ENCODE peak calls at places on chromosome 17, in nine cellular contexts. One of them, this sample, is unnamed.

GRCh38 chr17:67475161-67475887 is 98.2 kb downstream of the PITPNC1 start:
- DNase-seq in activated gamma-delta T cell treated with Interleukin-2 at 50 U/mL for 16 hours: peak; percentile 85
- DNase-seq in mammary epithelial cell: peak; percentile 64
- DNase-seq in activated naive CD4-positive, alpha-beta T cell: peak; percentile 55
- DNase-seq in A549: peak; percentile 85
- DNase-seq in NCI-H774: peak; percentile 80
- DNase-seq in cardiac fibroblast: peak; percentile 83
- DNase-seq in BE2C: peak; percentile 79
- DNase-seq in amygdala: peak; percentile 85
- DNase-seq in this sample: peak; percentile 74

GRCh38 chr17:59002126-59002525 is 104.6 kb downstream of the TRIM37 start:
- DNase-seq in A549: no peak
- DNase-seq in cardiac fibroblast: no peak
- DNase-seq in amygdala: no peak
- DNase-seq in NCI-H774: no peak
- DNase-seq in activated naive CD4-positive, alpha-beta T cell: no peak
- DNase-seq in mammary epithelial cell: no peak
- DNase-seq in activated gamma-delta T cell treated with Interleukin-2 at 50 U/mL for 16 hours: no peak
- DNase-seq in BE2C: no peak
- DNase-seq in this sample: no peak

GRCh38 chr17:76268015-76268749 is 3.0 kb downstream of the UBALD2 start:
- DNase-seq in cardiac fibroblast: peak; percentile 93
- DNase-seq in NCI-H774: no peak
- DNase-seq in BE2C: no peak
- DNase-seq in activated naive CD4-positive, alpha-beta T cell: no peak
- DNase-seq in A549: no peak
- DNase-seq in mammary epithelial cell: peak; percentile 87
- DNase-seq in amygdala: peak; percentile 81
- DNase-seq in activated gamma-delta T cell treated with Interleukin-2 at 50 U/mL for 16 hours: peak; percentile 47
- DNase-seq in this sample: no peak

GRCh38 chr17:30290696-30291570 is 811 bp downstream of the BLMH start:
- DNase-seq in activated naive CD4-positive, alpha-beta T cell: no peak
- DNase-seq in NCI-H774: peak; percentile 23
- DNase-seq in activated gamma-delta T cell treated with Interleukin-2 at 50 U/mL for 16 hours: peak; percentile 7
- DNase-seq in A549: peak; percentile 74
- DNase-seq in amygdala: no peak
- DNase-seq in BE2C: peak; percentile 39
- DNase-seq in cardiac fibroblast: peak; percentile 39
- DNase-seq in mammary epithelial cell: peak; percentile 85
- DNase-seq in this sample: peak; percentile 79

GRCh38 chr17:46035112-46035818 is 36.2 kb downstream of the STH start:
- DNase-seq in BE2C: no peak
- DNase-seq in activated gamma-delta T cell treated with Interleukin-2 at 50 U/mL for 16 hours: no peak
- DNase-seq in activated naive CD4-positive, alpha-beta T cell: no peak
- DNase-seq in cardiac fibroblast: no peak
- DNase-seq in mammary epithelial cell: peak; percentile 31
- DNase-seq in A549: no peak
- DNase-seq in amygdala: no peak
- DNase-seq in NCI-H774: no peak
- DNase-seq in this sample: peak; percentile 23

GRCh38 chr17:69654981-69655581 is 240.6 kb downstream of the MAP2K6 start:
- DNase-seq in BE2C: no peak
- DNase-seq in A549: no peak
- DNase-seq in activated gamma-delta T cell treated with Interleukin-2 at 50 U/mL for 16 hours: no peak
- DNase-seq in activated naive CD4-positive, alpha-beta T cell: no peak
- DNase-seq in cardiac fibroblast: peak; percentile 69
- DNase-seq in NCI-H774: no peak
- DNase-seq in mammary epithelial cell: peak; percentile 72
- DNase-seq in amygdala: no peak
- DNase-seq in this sample: no peak

GRCh38 chr17:3818786-3819185 is 17.8 kb upstream of the ITGAE start:
- DNase-seq in cardiac fibroblast: peak; percentile 17
- DNase-seq in mammary epithelial cell: no peak
- DNase-seq in BE2C: no peak
- DNase-seq in A549: no peak
- DNase-seq in activated gamma-delta T cell treated with Interleukin-2 at 50 U/mL for 16 hours: no peak
- DNase-seq in NCI-H774: no peak
- DNase-seq in activated naive CD4-positive, alpha-beta T cell: no peak
- DNase-seq in amygdala: peak; percentile 15
- DNase-seq in this sample: no peak

GRCh38 chr17:12402963-12403622 is 262.6 kb upstream of the MYOCD start:
- DNase-seq in BE2C: no peak
- DNase-seq in mammary epithelial cell: no peak
- DNase-seq in A549: peak; percentile 52
- DNase-seq in activated naive CD4-positive, alpha-beta T cell: no peak
- DNase-seq in amygdala: no peak
- DNase-seq in NCI-H774: no peak
- DNase-seq in activated gamma-delta T cell treated with Interleukin-2 at 50 U/mL for 16 hours: no peak
- DNase-seq in cardiac fibroblast: peak; percentile 14
- DNase-seq in this sample: no peak

GRCh38 chr17:28397275-28397674 is 8.7 kb downstream of the SLC46A1 start:
- DNase-seq in amygdala: no peak
- DNase-seq in activated gamma-delta T cell treated with Interleukin-2 at 50 U/mL for 16 hours: no peak
- DNase-seq in cardiac fibroblast: no peak
- DNase-seq in BE2C: no peak
- DNase-seq in mammary epithelial cell: no peak
- DNase-seq in NCI-H774: no peak
- DNase-seq in A549: no peak
- DNase-seq in activated naive CD4-positive, alpha-beta T cell: no peak
- DNase-seq in this sample: no peak

GRCh38 chr17:30391534-30391933 is 12.8 kb downstream of the CPD start:
- DNase-seq in cardiac fibroblast: no peak
- DNase-seq in BE2C: no peak
- DNase-seq in A549: no peak
- DNase-seq in NCI-H774: no peak
- DNase-seq in amygdala: no peak
- DNase-seq in activated naive CD4-positive, alpha-beta T cell: no peak
- DNase-seq in mammary epithelial cell: no peak
- DNase-seq in activated gamma-delta T cell treated with Interleukin-2 at 50 U/mL for 16 hours: no peak
- DNase-seq in this sample: no peak

GRCh38 chr17:19508327-19508867 is 25.3 kb upstream of the SLC47A1 start:
- DNase-seq in activated gamma-delta T cell treated with Interleukin-2 at 50 U/mL for 16 hours: peak; percentile 41
- DNase-seq in mammary epithelial cell: no peak
- DNase-seq in BE2C: peak; percentile 15
- DNase-seq in NCI-H774: no peak
- DNase-seq in amygdala: no peak
- DNase-seq in cardiac fibroblast: no peak
- DNase-seq in A549: peak; percentile 65
- DNase-seq in activated naive CD4-positive, alpha-beta T cell: no peak
- DNase-seq in this sample: peak; percentile 52

GRCh38 chr17:13272296-13272695 is 254.5 kb upstream of the ELAC2 start:
- DNase-seq in BE2C: no peak
- DNase-seq in cardiac fibroblast: no peak
- DNase-seq in A549: no peak
- DNase-seq in NCI-H774: no peak
- DNase-seq in mammary epithelial cell: no peak
- DNase-seq in amygdala: no peak
- DNase-seq in activated naive CD4-positive, alpha-beta T cell: no peak
- DNase-seq in activated gamma-delta T cell treated with Interleukin-2 at 50 U/mL for 16 hours: no peak
- DNase-seq in this sample: no peak

GRCh38 chr17:72193395-72194106 is 72.7 kb downstream of the SOX9 start:
- DNase-seq in mammary epithelial cell: peak; percentile 25
- DNase-seq in NCI-H774: no peak
- DNase-seq in cardiac fibroblast: peak; percentile 78
- DNase-seq in A549: no peak
- DNase-seq in activated naive CD4-positive, alpha-beta T cell: no peak
- DNase-seq in activated gamma-delta T cell treated with Interleukin-2 at 50 U/mL for 16 hours: no peak
- DNase-seq in BE2C: no peak
- DNase-seq in amygdala: no peak
- DNase-seq in this sample: no peak

GRCh38 chr17:2959371-2960130 is 103.9 kb downstream of the OR1D5 start:
- DNase-seq in BE2C: no peak
- DNase-seq in A549: no peak
- DNase-seq in activated naive CD4-positive, alpha-beta T cell: no peak
- DNase-seq in NCI-H774: no peak
- DNase-seq in amygdala: no peak
- DNase-seq in activated gamma-delta T cell treated with Interleukin-2 at 50 U/mL for 16 hours: no peak
- DNase-seq in mammary epithelial cell: no peak
- DNase-seq in cardiac fibroblast: no peak
- DNase-seq in this sample: no peak

GRCh38 chr17:40182606-40183005 is 5.3 kb downstream of the RAPGEFL1 start:
- DNase-seq in activated gamma-delta T cell treated with Interleukin-2 at 50 U/mL for 16 hours: no peak
- DNase-seq in A549: no peak
- DNase-seq in amygdala: no peak
- DNase-seq in mammary epithelial cell: no peak
- DNase-seq in NCI-H774: no peak
- DNase-seq in activated naive CD4-positive, alpha-beta T cell: no peak
- DNase-seq in cardiac fibroblast: no peak
- DNase-seq in BE2C: no peak
- DNase-seq in this sample: no peak

GRCh38 chr17:51435171-51435552 is 174.8 kb downstream of the UTP18 start:
- DNase-seq in activated gamma-delta T cell treated with Interleukin-2 at 50 U/mL for 16 hours: no peak
- DNase-seq in amygdala: peak; percentile 19
- DNase-seq in A549: no peak
- DNase-seq in cardiac fibroblast: no peak
- DNase-seq in BE2C: no peak
- DNase-seq in mammary epithelial cell: no peak
- DNase-seq in activated naive CD4-positive, alpha-beta T cell: no peak
- DNase-seq in NCI-H774: no peak
- DNase-seq in this sample: no peak

GRCh38 chr17:45143767-45144198 is 4.5 kb upstream of the HEXIM1 start:
- DNase-seq in NCI-H774: no peak
- DNase-seq in BE2C: no peak
- DNase-seq in activated naive CD4-positive, alpha-beta T cell: no peak
- DNase-seq in cardiac fibroblast: peak; percentile 95
- DNase-seq in amygdala: peak; percentile 27
- DNase-seq in mammary epithelial cell: no peak
- DNase-seq in A549: no peak
- DNase-seq in activated gamma-delta T cell treated with Interleukin-2 at 50 U/mL for 16 hours: no peak
- DNase-seq in this sample: no peak

GRCh38 chr17:17523001-17523713 is 27.0 kb upstream of the RASD1 start:
- DNase-seq in activated naive CD4-positive, alpha-beta T cell: no peak
- DNase-seq in NCI-H774: no peak
- DNase-seq in cardiac fibroblast: no peak
- DNase-seq in activated gamma-delta T cell treated with Interleukin-2 at 50 U/mL for 16 hours: no peak
- DNase-seq in A549: no peak
- DNase-seq in mammary epithelial cell: no peak
- DNase-seq in amygdala: no peak
- DNase-seq in BE2C: no peak
- DNase-seq in this sample: no peak

GRCh38 chr17:17837380-17837821 is 615 bp upstream of the SREBF1 start:
- DNase-seq in BE2C: no peak
- DNase-seq in A549: peak; percentile 80
- DNase-seq in mammary epithelial cell: peak; percentile 63
- DNase-seq in NCI-H774: no peak
- DNase-seq in amygdala: no peak
- DNase-seq in activated naive CD4-positive, alpha-beta T cell: no peak
- DNase-seq in cardiac fibroblast: peak; percentile 93
- DNase-seq in activated gamma-delta T cell treated with Interleukin-2 at 50 U/mL for 16 hours: no peak
- DNase-seq in this sample: no peak

GRCh38 chr17:71919896-71920295 is 200.9 kb upstream of the SOX9 start:
- DNase-seq in cardiac fibroblast: no peak
- DNase-seq in BE2C: no peak
- DNase-seq in A549: no peak
- DNase-seq in amygdala: no peak
- DNase-seq in NCI-H774: no peak
- DNase-seq in activated naive CD4-positive, alpha-beta T cell: no peak
- DNase-seq in activated gamma-delta T cell treated with Interleukin-2 at 50 U/mL for 16 hours: no peak
- DNase-seq in mammary epithelial cell: no peak
- DNase-seq in this sample: no peak

GRCh38 chr17:49715221-49715620 is 7.5 kb upstream of the SLC35B1 start:
- DNase-seq in mammary epithelial cell: no peak
- DNase-seq in activated gamma-delta T cell treated with Interleukin-2 at 50 U/mL for 16 hours: peak; percentile 48
- DNase-seq in activated naive CD4-positive, alpha-beta T cell: no peak
- DNase-seq in BE2C: no peak
- DNase-seq in amygdala: no peak
- DNase-seq in A549: no peak
- DNase-seq in NCI-H774: no peak
- DNase-seq in cardiac fibroblast: no peak
- DNase-seq in this sample: peak; percentile 77

GRCh38 chr17:79872762-79873161 is 33.5 kb upstream of the CBX4 start:
- DNase-seq in NCI-H774: no peak
- DNase-seq in activated naive CD4-positive, alpha-beta T cell: no peak
- DNase-seq in amygdala: no peak
- DNase-seq in A549: no peak
- DNase-seq in cardiac fibroblast: no peak
- DNase-seq in mammary epithelial cell: no peak
- DNase-seq in BE2C: no peak
- DNase-seq in activated gamma-delta T cell treated with Interleukin-2 at 50 U/mL for 16 hours: no peak
- DNase-seq in this sample: no peak

GRCh38 chr17:82972836-82973372 is 106.5 kb upstream of the METRNL start:
- DNase-seq in cardiac fibroblast: no peak
- DNase-seq in mammary epithelial cell: no peak
- DNase-seq in activated gamma-delta T cell treated with Interleukin-2 at 50 U/mL for 16 hours: no peak
- DNase-seq in activated naive CD4-positive, alpha-beta T cell: no peak
- DNase-seq in A549: no peak
- DNase-seq in BE2C: no peak
- DNase-seq in NCI-H774: no peak
- DNase-seq in amygdala: no peak
- DNase-seq in this sample: no peak

GRCh38 chr17:39611441-39612112 is 3.9 kb upstream of the NEUROD2 start:
- DNase-seq in BE2C: no peak
- DNase-seq in mammary epithelial cell: no peak
- DNase-seq in activated gamma-delta T cell treated with Interleukin-2 at 50 U/mL for 16 hours: no peak
- DNase-seq in cardiac fibroblast: no peak
- DNase-seq in A549: no peak
- DNase-seq in amygdala: no peak
- DNase-seq in NCI-H774: no peak
- DNase-seq in activated naive CD4-positive, alpha-beta T cell: no peak
- DNase-seq in this sample: no peak

GRCh38 chr17:72120878-72121163 is at the start of gene SOX9:
- DNase-seq in activated naive CD4-positive, alpha-beta T cell: no peak
- DNase-seq in cardiac fibroblast: peak; percentile 98
- DNase-seq in BE2C: peak; percentile 90
- DNase-seq in A549: peak; percentile 100
- DNase-seq in mammary epithelial cell: peak; percentile 98
- DNase-seq in amygdala: peak; percentile 95
- DNase-seq in NCI-H774: peak; percentile 97
- DNase-seq in activated gamma-delta T cell treated with Interleukin-2 at 50 U/mL for 16 hours: no peak
- DNase-seq in this sample: no peak

GRCh38 chr17:4573682-4574081 is 10.6 kb upstream of the SMTNL2 start:
- DNase-seq in NCI-H774: no peak
- DNase-seq in cardiac fibroblast: no peak
- DNase-seq in activated naive CD4-positive, alpha-beta T cell: no peak
- DNase-seq in A549: peak; percentile 67
- DNase-seq in BE2C: no peak
- DNase-seq in amygdala: no peak
- DNase-seq in activated gamma-delta T cell treated with Interleukin-2 at 50 U/mL for 16 hours: no peak
- DNase-seq in mammary epithelial cell: peak; percentile 67
- DNase-seq in this sample: no peak